ENCODE peak calls at places on chromosomes 4 and X, in ten cellular contexts. M is prostate gland; C is A549; L is HepG2; D is sigmoid colon; Y is effector memory CD4-positive, alpha-beta T cell; Q is CD8-positive, alpha-beta T cell; E is tibial nerve; N is endothelial cell of umbilical vein; V is esophagus squamous epithelium. Z is an unnamed sample. For H3K4me1, the result is how much of the 10 kb centered on the place peaks cover.

GRCh38 chr4:28558871-28559270 is 1698.2 kb downstream of the STIM2 start:
- DNase-seq in V (no peak), N (no peak), E (no peak), D (no peak), L (no peak), C (no peak), M (no peak), Y (no peak), Q (no peak), Z (no peak)

GRCh38 chr4:56622176-56622575 is 58.9 kb downstream of the HOPX start:
- DNase-seq in D (no peak), Q (no peak), Y (no peak), L (no peak), N (no peak), E (no peak), C (no peak), M (peak), V (no peak), Z (no peak)

GRCh38 chrX:63503541-63503940 is 152.4 kb upstream of the SPIN4 start:
- DNase-seq in N (peak), E (no peak), Q (no peak), V (no peak), M (no peak), Y (no peak), L (no peak), C (no peak), D (no peak), Z (no peak)

GRCh38 chr4:23068756-23069155 is 376.0 kb downstream of the GBA3 start:
- DNase-seq in C (no peak), L (no peak), Q (no peak), N (no peak), E (no peak), Y (no peak), D (no peak), V (no peak), M (no peak), Z (no peak)

GRCh38 chr4:10490996-10491395 is 33.8 kb upstream of the ZNF518B start:
- DNase-seq in E (no peak), D (no peak), L (no peak), C (no peak), N (no peak), V (no peak), Y (no peak), M (no peak), Q (no peak), Z (no peak)

GRCh38 chr4:128863314-128864075 is 54.0 kb downstream of the JADE1 start:
- DNase-seq in C (peak), Y (peak), V (no peak), E (peak), D (peak), Q (peak), M (peak), L (peak), N (peak), Z (peak)

GRCh38 chr4:99968330-99968729 is 18.3 kb upstream of the H2AZ1 start:
- DNase-seq in Q (no peak), N (no peak), M (no peak), C (no peak), V (no peak), L (no peak), Y (no peak), D (no peak), E (no peak), Z (no peak)

GRCh38 chr4:113607998-113608397 is 153.5 kb downstream of the CAMK2D start:
- DNase-seq in Q (no peak), E (no peak), Y (no peak), C (no peak), L (no peak), M (no peak), V (no peak), D (no peak), N (no peak), Z (no peak)

GRCh38 chr4:143558823-143559756 is 45.6 kb downstream of the SMARCA5 start:
- DNase-seq in Q (peak), Y (peak), D (peak), M (peak), V (no peak), E (peak), N (peak), L (peak), C (peak), Z (peak)

GRCh38 chr4:165592386-165592785 is 213.6 kb downstream of the CPE start:
- DNase-seq in V (no peak), Q (no peak), L (no peak), N (no peak), D (no peak), Y (no peak), C (no peak), E (no peak), M (no peak), Z (no peak)

GRCh38 chrX:41516995-41517660 is 70.0 kb downstream of the NYX start:
- DNase-seq in E (no peak), D (no peak), Y (no peak), V (no peak), L (no peak), M (no peak), Q (no peak), C (no peak), N (no peak), Z (no peak)

GRCh38 chrX:74450803-74451449 is 29.6 kb downstream of the SLC16A2 start:
- DNase-seq in D (no peak), N (no peak), C (peak), Y (no peak), V (no peak), E (peak), Q (no peak), L (no peak), M (no peak), Z (no peak)

GRCh38 chr4:38979511-38980230 is 52.5 kb downstream of the TMEM156 start:
- DNase-seq in V (no peak), Y (no peak), Q (no peak), D (no peak), C (no peak), N (no peak), L (no peak), M (no peak), E (no peak), Z (no peak)

GRCh38 chr4:159487284-159487747 is 384.4 kb downstream of the RAPGEF2 start:
- DNase-seq in Q (no peak), V (no peak), Y (no peak), L (peak), C (peak), N (peak), E (peak), M (peak), D (no peak), Z (peak)

GRCh38 chr4:141656031-141656430 is 19.6 kb downstream of the IL15 start:
- DNase-seq in M (no peak), Y (no peak), L (no peak), N (no peak), Q (no peak), V (no peak), D (no peak), E (no peak), C (no peak), Z (no peak)

GRCh38 chrX:72381439-72382198 is 75.9 kb upstream of the CITED1 start:
- DNase-seq in E (no peak), Q (no peak), V (no peak), M (no peak), L (peak), C (no peak), D (no peak), N (peak), Y (no peak), Z (no peak)

GRCh38 chr4:147339116-147339515 is 141.8 kb upstream of the EDNRA start:
- DNase-seq in Q (no peak), E (no peak), V (no peak), Y (no peak), C (no peak), L (no peak), D (no peak), M (no peak), N (no peak), Z (peak)

GRCh38 chr4:182808673-182809416 is 108.3 kb downstream of the DCTD start:
- DNase-seq in L (no peak), V (no peak), C (no peak), Y (peak), D (no peak), Q (peak), M (no peak), E (no peak), N (no peak), Z (no peak)

GRCh38 chr4:174255790-174256189 is 27.7 kb downstream of the FBXO8 start:
- DNase-seq in N (no peak), Q (no peak), C (no peak), L (no peak), E (no peak), V (no peak), M (no peak), D (no peak), Y (no peak), Z (no peak)

GRCh38 chr4:122117743-122118142 is 34.4 kb upstream of the BLTP1 start:
- DNase-seq in M (no peak), D (no peak), L (no peak), Q (peak), N (no peak), C (no peak), V (no peak), E (no peak), Y (no peak), Z (no peak)

GRCh38 chrX:109270580-109271484 is 211.1 kb downstream of the GUCY2F start:
- DNase-seq in V (peak), L (no peak), N (no peak), Q (no peak), C (no peak), M (peak), D (no peak), E (no peak), Y (no peak), Z (peak)

GRCh38 chr4:22897520-22898108 is 204.9 kb downstream of the GBA3 start:
- DNase-seq in D (no peak), L (peak), C (peak), V (no peak), N (peak), M (no peak), E (no peak), Q (no peak), Y (no peak), Z (peak)

GRCh38 chrX:66731398-66731797 is 92.5 kb upstream of the EDA2R start:
- DNase-seq in N (peak), Y (no peak), Q (no peak), D (no peak), L (peak), C (peak), E (no peak), M (no peak), V (no peak), Z (no peak)

GRCh38 chr4:16838226-16838875 is 60.1 kb downstream of the LDB2 start:
- DNase-seq in Y (no peak), E (no peak), D (no peak), N (no peak), V (no peak), C (no peak), L (no peak), Q (no peak), M (no peak), Z (no peak)

GRCh38 chr4:142095886-142096605 is 459.7 kb downstream of the IL15 start:
- DNase-seq in D (peak), L (no peak), E (peak), Y (no peak), N (peak), V (no peak), M (peak), Q (no peak), C (peak), Z (no peak)

GRCh38 chr4:44661940-44662622 is 10.7 kb upstream of the YIPF7 start:
- DNase-seq in L (peak), N (no peak), D (no peak), V (no peak), M (no peak), Q (no peak), C (no peak), E (no peak), Y (no peak), Z (no peak)

GRCh38 chrX:153609917-153610833 is 11.2 kb upstream of the CCNQ start:
- DNase-seq in M (peak), C (peak), Y (peak), Q (peak), L (peak), V (no peak), E (peak), D (peak), N (peak), Z (peak)

GRCh38 chrX:48474127-48474526 is 1.9 kb upstream of the FTSJ1 start:
- DNase-seq in Q (no peak), L (no peak), E (no peak), V (no peak), M (no peak), Y (no peak), C (no peak), D (no peak), N (no peak), Z (no peak)

GRCh38 chrX:67692246-67692645 is 148.4 kb downstream of the AR start:
- DNase-seq in Q (no peak), M (no peak), L (no peak), V (no peak), Y (no peak), N (no peak), D (no peak), E (no peak), C (no peak), Z (no peak)

GRCh38 chr4:70360460-70360859 is at the start of gene SMR3A:
- DNase-seq in L (no peak), D (no peak), E (no peak), Q (no peak), V (no peak), N (no peak), Y (no peak), M (no peak), C (no peak), Z (no peak)

DNA sequence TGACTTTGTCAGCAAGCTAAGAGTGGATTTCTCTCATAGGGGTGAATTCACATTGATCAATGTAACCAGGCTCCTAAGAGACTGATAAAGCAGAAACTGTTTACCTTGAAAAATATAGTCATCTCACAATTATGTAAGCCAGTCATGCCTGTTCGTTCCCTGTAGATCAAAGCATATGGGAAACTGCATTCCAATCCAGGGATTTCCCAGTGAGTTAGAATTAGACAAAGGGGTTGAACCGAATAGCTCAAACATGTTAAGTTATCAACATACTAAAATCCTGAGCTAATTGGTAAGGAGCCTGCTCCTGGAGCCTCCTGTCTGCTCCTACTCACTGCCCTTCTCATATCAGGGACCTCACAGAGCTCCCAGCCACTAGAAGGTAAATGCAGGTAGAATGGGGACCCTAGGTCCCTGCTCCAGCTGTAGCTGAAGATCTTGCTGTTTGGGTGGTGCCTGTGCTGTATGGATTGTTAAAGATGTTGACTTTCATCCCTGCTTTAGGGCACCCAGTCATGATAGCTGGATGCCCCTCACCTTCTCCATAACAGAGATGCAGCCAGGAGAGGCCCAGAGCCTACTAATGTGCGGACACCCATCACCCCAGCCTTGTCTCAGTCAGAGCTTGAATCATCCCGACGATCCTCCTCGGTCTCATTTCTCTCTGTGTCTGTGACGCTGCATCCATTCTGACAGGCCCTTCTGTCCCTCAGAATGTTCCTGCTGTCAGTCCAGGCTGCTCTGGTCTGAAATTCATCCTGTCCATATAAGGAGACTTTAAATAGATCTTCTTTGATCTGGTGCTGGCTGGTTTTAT is 341.6 kb upstream of the GATB start:
- DNase-seq in V (no peak), D (no peak), C (no peak), Q (no peak), N (peak), Y (no peak), M (no peak), L (peak), E (no peak), Z (no peak)
- H3K4me1 ChIP-seq in V (half or more), D (under half), C (half or more), Q (half or more), N (under half), Y (half or more), M (under half), L (under half), E (under half), Z (under half)

GRCh38 chrX:12898073-12898472 is 8.3 kb upstream of the TLR8 start:
- DNase-seq in N (no peak), C (no peak), M (no peak), D (no peak), Q (no peak), L (no peak), E (no peak), Y (no peak), V (no peak), Z (no peak)

GRCh38 chrX:12894074-12894691 is 12.2 kb upstream of the TLR8 start:
- DNase-seq in L (peak), E (peak), M (peak), D (no peak), N (peak), Y (no peak), C (peak), Q (peak), V (no peak), Z (peak)

GRCh38 chrX:12899506-12899905 is 6.9 kb upstream of the TLR8 start:
- DNase-seq in E (no peak), Q (no peak), C (no peak), M (no peak), Y (no peak), D (no peak), V (no peak), L (no peak), N (no peak), Z (no peak)

GRCh38 chrX:12896935-12897334 is 9.5 kb upstream of the TLR8 start:
- DNase-seq in Q (no peak), E (no peak), V (no peak), L (no peak), N (no peak), M (no peak), D (no peak), C (no peak), Y (no peak), Z (no peak)

GRCh38 chrX:12895856-12896255 is 10.6 kb upstream of the TLR8 start:
- DNase-seq in N (peak), Q (no peak), Y (no peak), E (no peak), C (no peak), M (no peak), D (no peak), L (no peak), V (no peak), Z (no peak)
- H3K4me1 ChIP-seq in N (under half), Q (under half), Y (under half), E (under half), C (under half), M (under half), D (under half), L (under half), V (under half), Z (under half)

DNA sequence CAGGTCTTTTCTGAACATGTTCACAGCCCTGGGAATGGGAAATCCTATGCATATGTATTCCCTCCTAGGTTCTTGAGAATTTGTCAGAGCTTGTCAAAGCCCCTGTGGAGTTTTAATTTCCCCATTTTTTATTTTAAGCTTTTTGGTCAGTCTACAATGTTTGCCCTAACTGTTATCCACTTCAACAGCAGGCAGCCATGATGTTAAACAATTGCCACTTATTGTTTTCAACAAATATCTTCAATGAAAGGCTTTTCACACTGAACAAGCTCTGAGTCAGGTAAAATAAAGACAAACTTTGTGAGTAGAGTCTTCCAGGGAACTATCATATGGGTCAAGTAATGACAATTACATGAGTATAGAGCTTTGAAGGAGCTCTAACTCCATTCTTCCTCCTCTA is 25.0 kb upstream of the ATP1B4 start:
- DNase-seq in D (no peak), N (no peak), M (no peak), L (no peak), E (no peak), Y (no peak), C (no peak), V (no peak), Q (no peak), Z (no peak)
- H3K4me1 ChIP-seq in D (under half), N (under half), M (under half), L (under half), E (under half), Y (under half), C (under half), V (under half), Q (under half), Z (under half)

GRCh38 chrX:39194673-39195072 is 393.4 kb downstream of the MID1IP1 start:
- DNase-seq in Y (no peak), M (no peak), E (no peak), V (no peak), L (no peak), N (no peak), C (no peak), Q (no peak), D (no peak), Z (no peak)

GRCh38 chrX:39195156-39195555 is 393.9 kb downstream of the MID1IP1 start:
- DNase-seq in E (no peak), Q (no peak), V (no peak), L (no peak), C (no peak), Y (no peak), M (no peak), N (no peak), D (no peak), Z (no peak)

GRCh38 chrX:39199429-39199828 is 398.2 kb downstream of the MID1IP1 start:
- DNase-seq in Y (no peak), Q (no peak), L (no peak), C (no peak), M (no peak), D (no peak), E (no peak), V (no peak), N (no peak), Z (no peak)

GRCh38 chrX:39201305-39201990 is 400.2 kb downstream of the MID1IP1 start:
- DNase-seq in Y (no peak), V (no peak), Q (no peak), C (no peak), M (no peak), N (no peak), D (no peak), E (no peak), L (no peak), Z (no peak)

GRCh38 chrX:39196192-39197102 is 395.2 kb downstream of the MID1IP1 start:
- DNase-seq in Y (peak), C (no peak), Q (peak), V (no peak), N (no peak), E (no peak), M (no peak), L (no peak), D (no peak), Z (peak)
- H3K4me1 ChIP-seq in Y (under half), C (under half), Q (under half), V (under half), N (under half), E (under half), M (under half), L (under half), D (under half), Z (under half)

DNA sequence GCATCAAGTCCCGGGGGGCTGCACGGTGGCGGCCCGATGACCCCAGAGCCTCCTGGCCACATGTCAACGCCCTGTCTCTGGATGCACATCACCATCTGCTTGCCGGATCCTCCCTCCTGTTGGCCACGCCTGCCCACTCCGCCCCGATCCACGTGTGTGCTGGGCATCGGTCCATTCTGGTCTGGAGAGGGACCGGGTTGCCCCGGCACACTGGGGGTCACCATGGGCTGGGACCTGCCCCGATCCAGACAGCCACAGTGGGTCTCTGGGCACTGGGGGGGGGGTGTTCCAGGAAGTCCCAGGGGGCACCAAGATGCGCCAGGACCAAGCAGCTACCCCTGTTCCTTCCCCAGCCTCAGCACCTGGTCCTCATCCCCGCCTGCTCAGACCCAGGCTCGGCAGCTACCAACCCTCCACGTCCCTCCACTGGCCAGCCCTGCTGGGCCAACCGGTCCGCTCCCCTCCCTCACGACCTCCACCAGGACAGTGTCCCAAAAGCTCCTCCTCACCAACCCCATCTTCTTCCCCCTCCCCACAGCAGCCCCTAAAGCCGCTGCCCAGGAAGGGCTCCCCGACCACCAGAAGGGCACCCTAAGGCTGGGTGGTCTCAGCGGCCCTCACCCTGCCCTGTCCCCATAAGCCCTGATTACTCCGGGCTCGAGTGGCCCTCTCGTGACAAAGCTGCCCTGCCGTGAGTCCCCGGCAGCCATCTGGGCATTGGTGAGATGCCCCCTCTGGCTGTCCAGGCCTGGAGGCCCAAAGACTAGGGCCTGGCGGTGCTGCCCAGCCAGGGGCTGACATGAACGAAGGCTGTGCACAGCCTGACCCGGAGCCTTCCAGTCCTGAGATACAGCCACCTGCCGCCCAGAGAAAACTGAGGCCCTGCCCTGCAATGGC is 4.6 kb downstream of the CTBP1 start:
- DNase-seq in Y (no peak), L (no peak), V (no peak), E (no peak), Q (no peak), C (no peak), D (peak), N (no peak), M (no peak), Z (peak)
- H3K4me1 ChIP-seq in Y (under half), L (under half), V (half or more), E (half or more), Q (under half), C (under half), D (half or more), N (under half), M (under half), Z (half or more)

Z was measured in transverse colon.